ENCODE peak calls at places on chromosomes 1 and 21, in six cellular contexts. G, A, Q, O, V and S are unnamed samples.

GRCh38 chr1:110339427-110340206 is 440 bp downstream of the RBM15 start:
- DNase-seq in O (peak; percentile 54), V (peak; percentile 72), G (peak; percentile 76), Q (peak; percentile 56), A (no peak), S (peak; percentile 27)

GRCh38 chr1:68401506-68401905 is 48.2 kb downstream of the RPE65 start:
- DNase-seq in G (no peak), O (no peak), V (no peak), Q (no peak), A (no peak), S (no peak)

GRCh38 chr1:38072858-38073257 is 26.3 kb upstream of the POU3F1 start:
- DNase-seq in O (no peak), V (no peak), Q (no peak), G (no peak), A (no peak), S (no peak)

GRCh38 chr1:223482766-223483165 is 89.6 kb downstream of the CCDC185 start:
- DNase-seq in Q (no peak), G (no peak), A (no peak), V (no peak), O (no peak), S (peak; percentile 37)

GRCh38 chr1:177209357-177209756 is 38.6 kb downstream of the BRINP2 start:
- DNase-seq in V (peak; percentile 73), O (peak; percentile 100), A (peak; percentile 99), G (no peak), Q (peak; percentile 98), S (peak; percentile 98)

GRCh38 chr1:23816932-23817331 is 8.3 kb downstream of the HMGCL start:
- DNase-seq in G (no peak), O (no peak), Q (no peak), A (no peak), V (no peak), S (no peak)

GRCh38 chr1:29808141-29808995 is 572.0 kb downstream of the PTPRU start:
- DNase-seq in A (no peak), G (no peak), Q (no peak), O (no peak), V (no peak), S (no peak)

GRCh38 chr1:213019450-213019849 is 3.8 kb upstream of the ANGEL2 start:
- DNase-seq in O (no peak), Q (no peak), A (no peak), V (no peak), G (no peak), S (no peak)

GRCh38 chr1:214637722-214638473 is 34.9 kb downstream of the CENPF start:
- DNase-seq in Q (peak; percentile 77), G (peak; percentile 69), V (peak; percentile 28), O (peak; percentile 69), A (peak; percentile 46), S (peak; percentile 40)

GRCh38 chr1:10979483-10979920 is 33.0 kb upstream of the TARDBP start:
- DNase-seq in A (peak; percentile 84), V (no peak), O (no peak), Q (peak; percentile 64), G (no peak), S (no peak)

GRCh38 chr1:175427625-175428024 is 235.0 kb upstream of the KIAA0040 start:
- DNase-seq in A (no peak), G (no peak), V (no peak), O (no peak), Q (no peak), S (no peak)

GRCh38 chr1:107739183-107739582 is 225.8 kb downstream of the VAV3 start:
- DNase-seq in G (no peak), A (no peak), Q (no peak), V (no peak), O (no peak), S (no peak)

GRCh38 chr1:145963218-145964019 is 956 bp downstream of the ANKRD34A start:
- DNase-seq in A (peak; percentile 67), O (peak; percentile 85), V (no peak), Q (peak; percentile 61), G (no peak), S (peak; percentile 63)

GRCh38 chr1:227793079-227793947 is 22.2 kb upstream of the PRSS38 start:
- DNase-seq in V (no peak), Q (no peak), O (no peak), G (no peak), A (no peak), S (no peak)

GRCh38 chr1:160628799-160629263 is 18.0 kb downstream of the SLAMF1 start:
- DNase-seq in O (no peak), A (no peak), Q (no peak), V (no peak), G (no peak), S (no peak)

GRCh38 chr1:5978452-5978851 is 13.8 kb downstream of the NPHP4 start:
- DNase-seq in O (peak; percentile 6), G (no peak), A (no peak), Q (no peak), V (no peak), S (no peak)

GRCh38 chr1:5979536-5980313 is 12.5 kb downstream of the NPHP4 start:
- DNase-seq in A (no peak), O (no peak), Q (no peak), G (no peak), V (no peak), S (no peak)

GRCh38 chr1:5981009-5981380 is 11.2 kb downstream of the NPHP4 start:
- DNase-seq in Q (no peak), V (no peak), G (no peak), O (no peak), A (no peak), S (no peak)

GRCh38 chr1:5982276-5982675 is 9.9 kb downstream of the NPHP4 start:
- DNase-seq in V (no peak), G (no peak), A (no peak), O (no peak), Q (no peak), S (no peak)

DNA sequence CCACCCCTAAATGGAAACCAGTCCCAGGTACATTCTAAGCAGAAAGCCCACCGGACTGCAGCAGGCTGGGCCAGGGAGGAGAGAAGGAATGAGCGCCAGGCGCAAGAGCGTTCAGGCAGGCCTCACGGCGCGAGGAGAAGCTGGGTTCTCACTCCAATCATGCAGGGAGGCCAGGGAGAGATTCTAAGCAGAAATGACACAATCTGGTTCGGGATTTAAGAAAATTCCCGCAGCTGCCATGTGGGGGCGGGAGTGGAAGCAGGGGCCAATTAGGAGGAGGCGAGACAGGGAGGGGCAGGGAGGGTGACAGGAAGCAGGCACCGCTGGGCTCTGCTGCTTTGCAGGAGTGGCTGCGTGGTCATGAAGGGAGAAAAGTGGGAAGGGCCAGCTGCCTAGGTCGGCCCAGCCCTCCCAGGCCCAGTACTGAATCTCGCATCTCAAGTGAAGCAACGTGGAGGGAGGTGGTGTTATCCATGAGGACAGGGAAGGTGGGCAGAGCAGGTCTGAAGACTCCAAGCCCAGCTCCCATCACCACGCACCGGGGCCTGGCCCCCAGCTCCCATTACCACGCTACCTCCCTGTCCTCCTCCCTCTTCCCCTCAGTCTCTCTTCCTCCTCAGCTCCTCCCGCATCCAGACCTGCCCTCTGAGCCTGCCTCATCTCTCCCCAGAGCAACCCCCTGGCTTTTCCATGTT is 11.8 kb downstream of the NPHP4 start:
- DNase-seq in Q (peak; percentile 88), V (no peak), G (peak; percentile 96), O (peak; percentile 34), A (no peak), S (no peak)
- TF ChIP-seq CTCF in Q (peak; percentile 49), V (no peak), G (peak; percentile 60), O (peak; percentile 27), A (no peak), S (peak; percentile 25)

DNA sequence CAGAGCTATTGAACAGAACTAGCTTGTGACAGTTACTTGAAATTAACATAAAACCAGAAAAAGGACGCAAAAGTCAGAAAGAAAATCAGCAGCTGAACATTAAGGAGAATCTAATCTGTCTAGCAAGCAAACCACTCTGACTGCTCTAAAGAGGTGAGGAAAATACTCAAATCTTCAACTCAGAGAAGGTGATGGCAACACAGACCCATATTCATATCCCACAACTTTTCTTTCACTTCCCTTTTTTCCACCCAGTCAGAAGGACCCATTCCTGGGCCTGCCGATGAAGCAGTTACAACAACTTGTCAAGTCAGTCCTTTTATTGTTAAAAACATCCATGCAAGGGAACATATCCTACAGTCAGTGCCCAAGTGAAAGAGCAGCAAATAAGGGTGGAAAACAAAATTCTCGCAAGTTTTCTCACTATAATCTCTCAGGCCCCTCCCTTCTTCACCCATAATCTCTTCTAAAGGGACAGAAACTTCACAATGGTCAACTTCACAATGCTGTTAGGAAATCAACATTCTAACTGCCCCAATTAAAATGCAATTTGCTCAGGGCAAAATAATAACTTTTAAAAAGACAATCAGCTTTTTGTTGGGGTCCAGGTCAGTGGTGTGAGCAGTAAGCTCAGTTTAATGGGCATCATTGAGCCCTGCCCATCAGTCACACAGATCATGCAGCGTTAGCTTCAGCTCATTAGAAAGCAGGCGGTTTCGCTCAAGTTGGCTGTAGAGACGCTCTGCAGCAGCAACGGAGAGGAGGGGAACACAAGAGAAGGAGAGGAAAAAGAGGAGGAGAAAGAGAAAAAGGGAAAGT is 3.6 kb upstream of the NUP210L start:
- DNase-seq in G (no peak), Q (no peak), V (no peak), O (no peak), A (no peak), S (no peak)
- H3K27ac ChIP-seq in G (peak overlapping the region; percentile 81), Q (peak overlapping the region; percentile 64), V (peak overlapping the region; percentile 78), O (no peak overlapping the region), A (no peak overlapping the region), S (no peak overlapping the region)

GRCh38 chr21:30430170-30430655 is at the start of gene KRTAP13-4:
- DNase-seq in G (no peak), V (no peak), Q (no peak), A (no peak), O (no peak), S (no peak)

GRCh38 chr21:30439975-30440374 is at the start of gene KRTAP15-1:
- DNase-seq in O (no peak), Q (no peak), V (no peak), A (no peak), G (no peak), S (no peak)

GRCh38 chr21:30436986-30437385 is 3.1 kb upstream of the KRTAP15-1 start:
- DNase-seq in G (no peak), A (no peak), Q (no peak), V (no peak), O (no peak), S (no peak)

GRCh38 chr21:30434033-30434631 is 4.1 kb downstream of the KRTAP13-4 start:
- DNase-seq in V (peak; percentile 57), Q (peak; percentile 35), O (no peak), A (peak; percentile 42), G (peak; percentile 86), S (no peak)
- TF ChIP-seq CTCF in V (peak; percentile 53), Q (peak; percentile 65), O (no peak), A (peak; percentile 79), G (peak; percentile 73), S (peak; percentile 67)

GRCh38 chr1:59061876-59062275 is 235.0 kb upstream of the FGGY start:
- DNase-seq in V (peak; percentile 91), O (peak; percentile 90), G (no peak), Q (peak; percentile 98), A (no peak), S (peak; percentile 53)
- H3K27ac ChIP-seq in V (peak overlapping the region; percentile 77), O (peak overlapping the region; percentile 2), G (no peak overlapping the region), Q (no peak overlapping the region), A (peak overlapping the region; percentile 7), S (no peak overlapping the region)